ENCODE peak calls at places on chromosome 13, in five cellular contexts. R, N, P, L and A are unnamed samples.

GRCh38 chr13:40024578-40024952 is 369.1 kb downstream of the COG6 start:
- DNase-seq in R (no peak), N (no peak), P (no peak), L (no peak), A (no peak)

GRCh38 chr13:73254827-73255226 is 196.0 kb downstream of the KLF5 start:
- DNase-seq in R (no peak), N (no peak), P (peak), L (no peak), A (no peak)

GRCh38 chr13:109010912-109011311 is 381.5 kb downstream of the MYO16 start:
- DNase-seq in R (no peak), N (no peak), P (no peak), L (no peak), A (no peak)

GRCh38 chr13:73722120-73722519 is 412.1 kb downstream of the KLF12 start:
- DNase-seq in R (no peak), N (peak), P (peak), L (no peak), A (peak)

GRCh38 chr13:23497186-23497585 is 63.7 kb upstream of the SACS start:
- DNase-seq in R (no peak), N (no peak), P (no peak), L (no peak), A (no peak)

GRCh38 chr13:27379694-27380596 is 44.5 kb upstream of the GTF3A start:
- DNase-seq in R (peak), N (peak), P (peak), L (peak), A (peak)

GRCh38 chr13:51981355-51981754 is 29.9 kb downstream of the ATP7B start:
- DNase-seq in R (no peak), N (no peak), P (no peak), L (no peak), A (no peak)

GRCh38 chr13:47564041-47564440 is 437.0 kb downstream of the SUCLA2 start:
- DNase-seq in R (peak), N (no peak), P (no peak), L (no peak), A (no peak)

GRCh38 chr13:31045621-31046081 is 113.2 kb downstream of the TEX26 start:
- DNase-seq in R (no peak), N (peak), P (peak), L (no peak), A (peak)

GRCh38 chr13:23715762-23716235 is 145.6 kb downstream of the TNFRSF19 start:
- DNase-seq in R (no peak), N (no peak), P (no peak), L (no peak), A (no peak)

GRCh38 chr13:81610613-81611012 is 1269.7 kb upstream of the SPRY2 start:
- DNase-seq in R (no peak), N (no peak), P (no peak), L (no peak), A (no peak)

GRCh38 chr13:32164622-32165268 is 133.2 kb downstream of the FRY start:
- DNase-seq in R (peak), N (peak), P (peak), L (no peak), A (peak)

GRCh38 chr13:114107686-114108081 is 24.7 kb downstream of the RASA3 start:
- DNase-seq in R (no peak), N (peak), P (no peak), L (peak), A (no peak)

GRCh38 chr13:73293902-73294523 is 235.2 kb downstream of the KLF5 start:
- DNase-seq in R (no peak), N (no peak), P (no peak), L (no peak), A (no peak)

GRCh38 chr13:41505209-41505835 is 48.0 kb downstream of the RGCC start:
- DNase-seq in R (no peak), N (peak), P (peak), L (no peak), A (no peak)

GRCh38 chr13:30376426-30377311 is 45.6 kb upstream of the UBE2L5 start:
- DNase-seq in R (no peak), N (no peak), P (peak), L (no peak), A (no peak)

GRCh38 chr13:76812971-76813691 is 73.1 kb downstream of the KCTD12 start:
- DNase-seq in R (no peak), N (peak), P (no peak), L (peak), A (no peak)

GRCh38 chr13:97276862-97277269 is 54.7 kb downstream of the MBNL2 start:
- DNase-seq in R (no peak), N (peak), P (no peak), L (no peak), A (no peak)

GRCh38 chr13:21703846-21704245 is 33.0 kb downstream of the FGF9 start:
- DNase-seq in R (no peak), N (no peak), P (peak), L (no peak), A (peak)

GRCh38 chr13:106349080-106349841 is 186.2 kb downstream of the EFNB2 start:
- DNase-seq in R (peak), N (no peak), P (peak), L (peak), A (peak)

GRCh38 chr13:85970727-85971126 is 171.5 kb upstream of the SLITRK6 start:
- DNase-seq in R (no peak), N (peak), P (peak), L (no peak), A (peak)

GRCh38 chr13:91809161-91809560 is 410.7 kb downstream of the GPC5 start:
- DNase-seq in R (no peak), N (no peak), P (no peak), L (no peak), A (no peak)

GRCh38 chr13:87999141-87999765 is 328.1 kb downstream of the SLITRK5 start:
- DNase-seq in R (no peak), N (peak), P (peak), L (no peak), A (peak)

GRCh38 chr13:37365496-37365895 is 233.1 kb downstream of the POSTN start:
- DNase-seq in R (no peak), N (no peak), P (no peak), L (no peak), A (no peak)

GRCh38 chr13:26446751-26447150 is 110.7 kb upstream of the WASF3 start:
- DNase-seq in R (no peak), N (no peak), P (no peak), L (no peak), A (no peak)

GRCh38 chr13:20383058-20383457 is 142.6 kb downstream of the CRYL1 start:
- DNase-seq in R (no peak), N (no peak), P (no peak), L (no peak), A (no peak)

GRCh38 chr13:41864658-41865057 is 96.3 kb downstream of the VWA8 start:
- DNase-seq in R (no peak), N (no peak), P (no peak), L (no peak), A (no peak)

GRCh38 chr13:105193026-105193425 is 1342.4 kb downstream of the EFNB2 start:
- DNase-seq in R (no peak), N (no peak), P (no peak), L (no peak), A (no peak)

GRCh38 chr13:98216135-98216565 is 39.1 kb upstream of the RNF113B start:
- DNase-seq in R (no peak), N (peak), P (peak), L (peak), A (no peak)

GRCh38 chr13:25232937-25233515 is 54.3 kb downstream of the MTMR6 start:
- DNase-seq in R (no peak), N (peak), P (peak), L (no peak), A (peak)

GRCh38 chr13:23617551-23618014 is 47.4 kb downstream of the TNFRSF19 start:
- DNase-seq in R (no peak), N (peak), P (no peak), L (no peak), A (no peak)

GRCh38 chr13:91576590-91576989 is 178.2 kb downstream of the GPC5 start:
- DNase-seq in R (peak), N (no peak), P (no peak), L (no peak), A (no peak)

GRCh38 chr13:35941374-35941773 is 189.8 kb downstream of the DCLK1 start:
- DNase-seq in R (no peak), N (no peak), P (no peak), L (no peak), A (no peak)

GRCh38 chr13:30805603-30806011 is 70.3 kb downstream of the ALOX5AP start:
- DNase-seq in R (peak), N (no peak), P (no peak), L (no peak), A (no peak)

GRCh38 chr13:106083620-106084350 is 451.7 kb downstream of the EFNB2 start:
- DNase-seq in R (no peak), N (peak), P (peak), L (no peak), A (peak)